ENCODE peak calls at places on chromosomes 11 and 22, in seven cellular contexts. S, K, I, C, D, B and Y are unnamed samples.

GRCh38 chr22:24985824-24986214 is 33.3 kb downstream of the KIAA1671 start:
- DNase-seq in S (no peak), K (peak), I (no peak), C (peak), D (peak), B (no peak), Y (peak)

GRCh38 chr22:44719586-44720368 is 17.8 kb downstream of the PRR5 start:
- DNase-seq in S (no peak), K (no peak), I (no peak), C (no peak), D (no peak), B (no peak), Y (no peak)

GRCh38 chr11:57439786-57440185 is 12.9 kb upstream of the SLC43A3 start:
- DNase-seq in S (no peak), K (no peak), I (no peak), C (no peak), D (no peak), B (no peak), Y (no peak)

GRCh38 chr22:37734402-37734700 is 37.5 kb downstream of the TRIOBP start:
- DNase-seq in S (no peak), K (no peak), I (no peak), C (no peak), D (no peak), B (no peak), Y (no peak)

GRCh38 chr22:42766860-42767259 is 46.2 kb upstream of the A4GALT start:
- DNase-seq in S (no peak), K (no peak), I (no peak), C (peak), D (no peak), B (no peak), Y (no peak)

GRCh38 chr22:27985323-27986275 is 66.5 kb upstream of the PITPNB start:
- DNase-seq in S (no peak), K (no peak), I (no peak), C (no peak), D (no peak), B (no peak), Y (no peak)

GRCh38 chr11:19595840-19596751 is 116.5 kb upstream of the NAV2 start:
- DNase-seq in S (no peak), K (peak), I (no peak), C (peak), D (peak), B (no peak), Y (peak)

GRCh38 chr11:26219506-26220117 is 112.3 kb upstream of the ANO3 start:
- DNase-seq in S (no peak), K (no peak), I (no peak), C (no peak), D (no peak), B (no peak), Y (peak)

GRCh38 chr11:120424185-120424969 is 87.2 kb upstream of the GRIK4 start:
- DNase-seq in S (peak), K (no peak), I (no peak), C (no peak), D (no peak), B (no peak), Y (no peak)

GRCh38 chr11:60334005-60334620 is 7.1 kb downstream of the MS4A6E start:
- DNase-seq in S (peak), K (peak), I (peak), C (peak), D (peak), B (peak), Y (peak)

GRCh38 chr11:20529757-20530156 is 69.7 kb upstream of the SLC6A5 start:
- DNase-seq in S (no peak), K (no peak), I (no peak), C (no peak), D (no peak), B (no peak), Y (no peak)

GRCh38 chr11:123461164-123461563 is 31.1 kb downstream of the GRAMD1B start:
- DNase-seq in S (no peak), K (no peak), I (no peak), C (peak), D (no peak), B (no peak), Y (no peak)

GRCh38 chr11:100562102-100562501 is 125.0 kb upstream of the ARHGAP42 start:
- DNase-seq in S (no peak), K (peak), I (no peak), C (peak), D (peak), B (no peak), Y (peak)

GRCh38 chr11:33598426-33599069 is 102.1 kb downstream of the C11orf91 start:
- DNase-seq in S (no peak), K (no peak), I (no peak), C (no peak), D (no peak), B (no peak), Y (no peak)

GRCh38 chr11:44989831-44990566 is 39.3 kb upstream of the TP53I11 start:
- DNase-seq in S (no peak), K (no peak), I (no peak), C (peak), D (peak), B (no peak), Y (no peak)

GRCh38 chr11:122804161-122804560 is 34.1 kb upstream of the CRTAM start:
- DNase-seq in S (no peak), K (no peak), I (no peak), C (no peak), D (peak), B (no peak), Y (peak)

GRCh38 chr11:37533087-37533486 is 935.1 kb upstream of the RAG2 start:
- DNase-seq in S (no peak), K (no peak), I (no peak), C (no peak), D (no peak), B (no peak), Y (no peak)

GRCh38 chr11:128361451-128362020 is 225.8 kb downstream of the ETS1 start:
- DNase-seq in S (no peak), K (peak), I (no peak), C (no peak), D (peak), B (no peak), Y (peak)

GRCh38 chr22:36447634-36448033 is 33.8 kb downstream of the TXN2 start:
- DNase-seq in S (no peak), K (no peak), I (no peak), C (no peak), D (no peak), B (no peak), Y (no peak)

GRCh38 chr11:63246045-63246444 is 2.6 kb upstream of the SLC22A25 start:
- DNase-seq in S (no peak), K (no peak), I (no peak), C (no peak), D (no peak), B (no peak), Y (no peak)

GRCh38 chr11:117273550-117274289 is 17.4 kb upstream of the BACE1-AS start:
- DNase-seq in S (no peak), K (peak), I (no peak), C (no peak), D (peak), B (no peak), Y (peak)

GRCh38 chr11:14423633-14424032 is 64.7 kb upstream of the RRAS2 start:
- DNase-seq in S (no peak), K (peak), I (no peak), C (no peak), D (peak), B (no peak), Y (peak)

GRCh38 chr11:107293677-107294344 is 163.8 kb downstream of the CWF19L2 start:
- DNase-seq in S (no peak), K (no peak), I (no peak), C (no peak), D (no peak), B (no peak), Y (no peak)

GRCh38 chr22:37065961-37066360 is 14.4 kb downstream of the KCTD17 start:
- DNase-seq in S (no peak), K (no peak), I (no peak), C (no peak), D (no peak), B (no peak), Y (no peak)

GRCh38 chr11:58286249-58286648 is 18.2 kb upstream of the OR10W1 start:
- DNase-seq in S (peak), K (no peak), I (no peak), C (no peak), D (peak), B (no peak), Y (peak)

GRCh38 chr11:441418-442274 is at the start of gene ANO9:
- DNase-seq in S (peak), K (no peak), I (peak), C (no peak), D (no peak), B (peak), Y (no peak)

GRCh38 chr11:65417221-65417701 is 5.3 kb upstream of the NEAT1 start:
- DNase-seq in S (no peak), K (no peak), I (peak), C (peak), D (peak), B (peak), Y (no peak)

GRCh38 chr11:20458905-20459632 is 71.6 kb downstream of the PRMT3 start:
- DNase-seq in S (no peak), K (no peak), I (no peak), C (no peak), D (no peak), B (no peak), Y (no peak)

GRCh38 chr11:12287009-12287373 is 90.4 kb upstream of the PARVA start:
- DNase-seq in S (peak), K (peak), I (no peak), C (peak), D (peak), B (no peak), Y (peak)

GRCh38 chr11:58923300-58923788 is 15.9 kb upstream of the GLYATL1 start:
- DNase-seq in S (peak), K (peak), I (no peak), C (no peak), D (peak), B (peak), Y (peak)

GRCh38 chr11:5390210-5390609 is 6.6 kb downstream of the OR51M1 start:
- DNase-seq in S (no peak), K (no peak), I (no peak), C (no peak), D (no peak), B (no peak), Y (no peak)

GRCh38 chr11:120409655-120410054 is 73.4 kb downstream of the ARHGEF12 start:
- DNase-seq in S (no peak), K (no peak), I (no peak), C (no peak), D (no peak), B (no peak), Y (no peak)

GRCh38 chr11:77302752-77303151 is 1.3 kb upstream of the GDPD4 start:
- DNase-seq in S (no peak), K (no peak), I (no peak), C (no peak), D (no peak), B (no peak), Y (no peak)

GRCh38 chr22:48192071-48192470 is 1429.6 kb downstream of the TBC1D22A start:
- DNase-seq in S (no peak), K (no peak), I (no peak), C (no peak), D (no peak), B (no peak), Y (no peak)

GRCh38 chr22:39343259-39344045 is 6.3 kb upstream of the SYNGR1 start:
- DNase-seq in S (peak), K (peak), I (peak), C (peak), D (peak), B (peak), Y (peak)

GRCh38 chr22:22855617-22856308 is 31.9 kb upstream of the IGLL5 start:
- DNase-seq in S (no peak), K (peak), I (peak), C (no peak), D (no peak), B (peak), Y (no peak)

GRCh38 chr11:91194551-91194950 is 971.7 kb upstream of the CHORDC1 start:
- DNase-seq in S (no peak), K (no peak), I (no peak), C (no peak), D (no peak), B (no peak), Y (no peak)

GRCh38 chr11:33530824-33531223 is 169.8 kb downstream of the C11orf91 start:
- DNase-seq in S (no peak), K (no peak), I (no peak), C (no peak), D (peak), B (no peak), Y (peak)

GRCh38 chr11:95505927-95506426 is 275.0 kb upstream of the SESN3 start:
- DNase-seq in S (no peak), K (no peak), I (no peak), C (no peak), D (peak), B (no peak), Y (peak)